ENCODE peak calls at places on chromosomes 1 and 21, in eight cellular contexts. One of them, this sample, is unnamed.

GRCh38 chr1:116493484-116494350 is 77.1 kb downstream of the CD58 start:
- DNase-seq in NCI-H748 treated with DMSO at 0.1 percent for 48 hours: no peak
- DNase-seq in psoas muscle: no peak
- DNase-seq in progenitor cell of endocrine pancreas: no peak
- DNase-seq in ovary: no peak
- DNase-seq in AG04450: no peak
- DNase-seq in HTR-8/SVneo: no peak
- DNase-seq in EH: no peak
- DNase-seq in this sample: peak; percentile 76

GRCh38 chr1:7471836-7472235 is 299.3 kb upstream of the VAMP3 start:
- DNase-seq in NCI-H748 treated with DMSO at 0.1 percent for 48 hours: no peak
- DNase-seq in psoas muscle: no peak
- DNase-seq in progenitor cell of endocrine pancreas: no peak
- DNase-seq in ovary: no peak
- DNase-seq in AG04450: peak; percentile 44
- DNase-seq in HTR-8/SVneo: peak; percentile 24
- DNase-seq in EH: peak; percentile 95
- DNase-seq in this sample: peak; percentile 76

GRCh38 chr1:233607252-233608119 is 6.4 kb upstream of the KCNK1 start:
- DNase-seq in NCI-H748 treated with DMSO at 0.1 percent for 48 hours: no peak
- DNase-seq in psoas muscle: no peak
- DNase-seq in progenitor cell of endocrine pancreas: no peak
- DNase-seq in ovary: no peak
- DNase-seq in AG04450: no peak
- DNase-seq in HTR-8/SVneo: no peak
- DNase-seq in EH: no peak
- DNase-seq in this sample: no peak

GRCh38 chr1:44423706-44424546 is 18.9 kb downstream of the RNF220 start:
- DNase-seq in NCI-H748 treated with DMSO at 0.1 percent for 48 hours: no peak
- DNase-seq in psoas muscle: no peak
- DNase-seq in progenitor cell of endocrine pancreas: no peak
- DNase-seq in ovary: no peak
- DNase-seq in AG04450: peak; percentile 6
- DNase-seq in HTR-8/SVneo: no peak
- DNase-seq in EH: peak; percentile 70
- DNase-seq in this sample: peak; percentile 72

GRCh38 chr1:201710632-201711031 is 118.3 kb upstream of the IPO9 start:
- DNase-seq in NCI-H748 treated with DMSO at 0.1 percent for 48 hours: no peak
- DNase-seq in psoas muscle: no peak
- DNase-seq in progenitor cell of endocrine pancreas: no peak
- DNase-seq in ovary: no peak
- DNase-seq in AG04450: no peak
- DNase-seq in HTR-8/SVneo: no peak
- DNase-seq in EH: no peak
- DNase-seq in this sample: no peak

GRCh38 chr1:232628335-232629214 is 1.4 kb downstream of the SIPA1L2 start:
- DNase-seq in NCI-H748 treated with DMSO at 0.1 percent for 48 hours: peak; percentile 38
- DNase-seq in psoas muscle: no peak
- DNase-seq in progenitor cell of endocrine pancreas: no peak
- DNase-seq in ovary: no peak
- DNase-seq in AG04450: no peak
- DNase-seq in HTR-8/SVneo: no peak
- DNase-seq in EH: peak; percentile 46
- DNase-seq in this sample: no peak

GRCh38 chr1:228194921-228195812 is 12.7 kb upstream of the OBSCN start:
- DNase-seq in NCI-H748 treated with DMSO at 0.1 percent for 48 hours: no peak
- DNase-seq in psoas muscle: no peak
- DNase-seq in progenitor cell of endocrine pancreas: no peak
- DNase-seq in ovary: no peak
- DNase-seq in AG04450: no peak
- DNase-seq in HTR-8/SVneo: no peak
- DNase-seq in EH: no peak
- DNase-seq in this sample: no peak

GRCh38 chr1:211135342-211135950 is 1.5 kb upstream of the KCNH1 start:
- DNase-seq in NCI-H748 treated with DMSO at 0.1 percent for 48 hours: peak; percentile 13
- DNase-seq in psoas muscle: no peak
- DNase-seq in progenitor cell of endocrine pancreas: no peak
- DNase-seq in ovary: no peak
- DNase-seq in AG04450: peak; percentile 32
- DNase-seq in HTR-8/SVneo: peak; percentile 51
- DNase-seq in EH: peak; percentile 70
- DNase-seq in this sample: no peak

GRCh38 chr21:14995695-14996490 is 68.9 kb downstream of the NRIP1 start:
- DNase-seq in NCI-H748 treated with DMSO at 0.1 percent for 48 hours: no peak
- DNase-seq in psoas muscle: no peak
- DNase-seq in progenitor cell of endocrine pancreas: no peak
- DNase-seq in ovary: no peak
- DNase-seq in AG04450: no peak
- DNase-seq in HTR-8/SVneo: no peak
- DNase-seq in EH: peak; percentile 56
- DNase-seq in this sample: no peak

GRCh38 chr1:52552236-52552504 is 722 bp downstream of the TUT4 start:
- DNase-seq in NCI-H748 treated with DMSO at 0.1 percent for 48 hours: peak; percentile 62
- DNase-seq in psoas muscle: peak; percentile 65
- DNase-seq in progenitor cell of endocrine pancreas: peak; percentile 10
- DNase-seq in ovary: peak; percentile 45
- DNase-seq in AG04450: peak; percentile 39
- DNase-seq in HTR-8/SVneo: no peak
- DNase-seq in EH: peak; percentile 55
- DNase-seq in this sample: no peak

GRCh38 chr1:20551945-20552727 is at the start of gene FAM43B:
- DNase-seq in NCI-H748 treated with DMSO at 0.1 percent for 48 hours: no peak
- DNase-seq in psoas muscle: peak; percentile 83
- DNase-seq in progenitor cell of endocrine pancreas: peak; percentile 49
- DNase-seq in ovary: no peak
- DNase-seq in AG04450: no peak
- DNase-seq in HTR-8/SVneo: peak; percentile 81
- DNase-seq in EH: peak; percentile 48
- DNase-seq in this sample: peak; percentile 72

GRCh38 chr1:110200666-110201065 is 9.4 kb upstream of the KCNC4 start:
- DNase-seq in NCI-H748 treated with DMSO at 0.1 percent for 48 hours: no peak
- DNase-seq in psoas muscle: no peak
- DNase-seq in progenitor cell of endocrine pancreas: no peak
- DNase-seq in ovary: no peak
- DNase-seq in AG04450: no peak
- DNase-seq in HTR-8/SVneo: no peak
- DNase-seq in EH: peak; percentile 63
- DNase-seq in this sample: no peak

GRCh38 chr1:152141971-152142584 is 16.9 kb downstream of the RPTN start:
- DNase-seq in NCI-H748 treated with DMSO at 0.1 percent for 48 hours: no peak
- DNase-seq in psoas muscle: no peak
- DNase-seq in progenitor cell of endocrine pancreas: no peak
- DNase-seq in ovary: no peak
- DNase-seq in AG04450: no peak
- DNase-seq in HTR-8/SVneo: peak; percentile 40
- DNase-seq in EH: peak; percentile 73
- DNase-seq in this sample: no peak

GRCh38 chr1:160431571-160431970 is 31.2 kb downstream of the VANGL2 start:
- DNase-seq in NCI-H748 treated with DMSO at 0.1 percent for 48 hours: no peak
- DNase-seq in psoas muscle: no peak
- DNase-seq in progenitor cell of endocrine pancreas: no peak
- DNase-seq in ovary: no peak
- DNase-seq in AG04450: no peak
- DNase-seq in HTR-8/SVneo: no peak
- DNase-seq in EH: no peak
- DNase-seq in this sample: no peak

GRCh38 chr1:56433056-56433577 is 146.2 kb downstream of the PLPP3 start:
- DNase-seq in NCI-H748 treated with DMSO at 0.1 percent for 48 hours: no peak
- DNase-seq in psoas muscle: no peak
- DNase-seq in progenitor cell of endocrine pancreas: no peak
- DNase-seq in ovary: no peak
- DNase-seq in AG04450: no peak
- DNase-seq in HTR-8/SVneo: no peak
- DNase-seq in EH: no peak
- DNase-seq in this sample: no peak

GRCh38 chr21:27371065-27371464 is 404.2 kb upstream of the ADAMTS5 start:
- DNase-seq in NCI-H748 treated with DMSO at 0.1 percent for 48 hours: no peak
- DNase-seq in psoas muscle: no peak
- DNase-seq in progenitor cell of endocrine pancreas: no peak
- DNase-seq in ovary: no peak
- DNase-seq in AG04450: no peak
- DNase-seq in HTR-8/SVneo: no peak
- DNase-seq in EH: no peak
- DNase-seq in this sample: no peak

GRCh38 chr1:46136711-46137110 is 4.3 kb upstream of the PIK3R3 start:
- DNase-seq in NCI-H748 treated with DMSO at 0.1 percent for 48 hours: no peak
- DNase-seq in psoas muscle: no peak
- DNase-seq in progenitor cell of endocrine pancreas: no peak
- DNase-seq in ovary: no peak
- DNase-seq in AG04450: no peak
- DNase-seq in HTR-8/SVneo: no peak
- DNase-seq in EH: no peak
- DNase-seq in this sample: no peak

GRCh38 chr1:113219828-113220227 is 146.8 kb downstream of the LRIG2 start:
- DNase-seq in NCI-H748 treated with DMSO at 0.1 percent for 48 hours: no peak
- DNase-seq in psoas muscle: no peak
- DNase-seq in progenitor cell of endocrine pancreas: no peak
- DNase-seq in ovary: no peak
- DNase-seq in AG04450: no peak
- DNase-seq in HTR-8/SVneo: no peak
- DNase-seq in EH: no peak
- DNase-seq in this sample: no peak

GRCh38 chr1:194289569-194290266 is 1103.3 kb upstream of the B3GALT2 start:
- DNase-seq in NCI-H748 treated with DMSO at 0.1 percent for 48 hours: no peak
- DNase-seq in psoas muscle: no peak
- DNase-seq in progenitor cell of endocrine pancreas: no peak
- DNase-seq in ovary: no peak
- DNase-seq in AG04450: no peak
- DNase-seq in HTR-8/SVneo: no peak
- DNase-seq in EH: no peak
- DNase-seq in this sample: no peak

GRCh38 chr1:177282976-177283375 is 112.2 kb downstream of the BRINP2 start:
- DNase-seq in NCI-H748 treated with DMSO at 0.1 percent for 48 hours: no peak
- DNase-seq in psoas muscle: no peak
- DNase-seq in progenitor cell of endocrine pancreas: no peak
- DNase-seq in ovary: no peak
- DNase-seq in AG04450: no peak
- DNase-seq in HTR-8/SVneo: no peak
- DNase-seq in EH: no peak
- DNase-seq in this sample: no peak

GRCh38 chr1:240692339-240692705 is 80.4 kb upstream of the GREM2 start:
- DNase-seq in NCI-H748 treated with DMSO at 0.1 percent for 48 hours: no peak
- DNase-seq in psoas muscle: no peak
- DNase-seq in progenitor cell of endocrine pancreas: no peak
- DNase-seq in ovary: no peak
- DNase-seq in AG04450: no peak
- DNase-seq in HTR-8/SVneo: no peak
- DNase-seq in EH: no peak
- DNase-seq in this sample: no peak

GRCh38 chr1:209652121-209652742 is at the start of gene LAMB3:
- DNase-seq in NCI-H748 treated with DMSO at 0.1 percent for 48 hours: no peak
- DNase-seq in psoas muscle: no peak
- DNase-seq in progenitor cell of endocrine pancreas: no peak
- DNase-seq in ovary: no peak
- DNase-seq in AG04450: no peak
- DNase-seq in HTR-8/SVneo: no peak
- DNase-seq in EH: no peak
- DNase-seq in this sample: peak; percentile 91

GRCh38 chr1:33612877-33613487 is 140.5 kb downstream of the ZSCAN20 start:
- DNase-seq in NCI-H748 treated with DMSO at 0.1 percent for 48 hours: peak; percentile 27
- DNase-seq in psoas muscle: no peak
- DNase-seq in progenitor cell of endocrine pancreas: peak; percentile 64
- DNase-seq in ovary: peak; percentile 39
- DNase-seq in AG04450: peak; percentile 43
- DNase-seq in HTR-8/SVneo: peak; percentile 67
- DNase-seq in EH: peak; percentile 73
- DNase-seq in this sample: no peak

GRCh38 chr1:156160744-156161181 is 7.4 kb downstream of the SEMA4A start:
- DNase-seq in NCI-H748 treated with DMSO at 0.1 percent for 48 hours: peak; percentile 70
- DNase-seq in psoas muscle: peak; percentile 93
- DNase-seq in progenitor cell of endocrine pancreas: peak; percentile 51
- DNase-seq in ovary: peak; percentile 89
- DNase-seq in AG04450: peak; percentile 42
- DNase-seq in HTR-8/SVneo: peak; percentile 84
- DNase-seq in EH: peak; percentile 83
- DNase-seq in this sample: peak; percentile 85

GRCh38 chr1:107677674-107678073 is 287.3 kb downstream of the VAV3 start:
- DNase-seq in NCI-H748 treated with DMSO at 0.1 percent for 48 hours: no peak
- DNase-seq in psoas muscle: no peak
- DNase-seq in progenitor cell of endocrine pancreas: no peak
- DNase-seq in ovary: no peak
- DNase-seq in AG04450: no peak
- DNase-seq in HTR-8/SVneo: no peak
- DNase-seq in EH: no peak
- DNase-seq in this sample: no peak

GRCh38 chr1:59015708-59016107 is 231.9 kb upstream of the JUN start:
- DNase-seq in NCI-H748 treated with DMSO at 0.1 percent for 48 hours: no peak
- DNase-seq in psoas muscle: no peak
- DNase-seq in progenitor cell of endocrine pancreas: no peak
- DNase-seq in ovary: no peak
- DNase-seq in AG04450: peak; percentile 49
- DNase-seq in HTR-8/SVneo: peak; percentile 45
- DNase-seq in EH: peak; percentile 87
- DNase-seq in this sample: no peak

GRCh38 chr1:156838972-156839371 is 19.9 kb downstream of the INSRR start:
- DNase-seq in NCI-H748 treated with DMSO at 0.1 percent for 48 hours: no peak
- DNase-seq in psoas muscle: no peak
- DNase-seq in progenitor cell of endocrine pancreas: no peak
- DNase-seq in ovary: no peak
- DNase-seq in AG04450: no peak
- DNase-seq in HTR-8/SVneo: peak; percentile 41
- DNase-seq in EH: no peak
- DNase-seq in this sample: no peak

GRCh38 chr1:165897326-165898303 is 70.2 kb downstream of the UCK2 start:
- DNase-seq in NCI-H748 treated with DMSO at 0.1 percent for 48 hours: no peak
- DNase-seq in psoas muscle: no peak
- DNase-seq in progenitor cell of endocrine pancreas: no peak
- DNase-seq in ovary: no peak
- DNase-seq in AG04450: no peak
- DNase-seq in HTR-8/SVneo: no peak
- DNase-seq in EH: peak; percentile 68
- DNase-seq in this sample: no peak

GRCh38 chr1:92900539-92900938 is 60.7 kb downstream of the DIPK1A start:
- DNase-seq in NCI-H748 treated with DMSO at 0.1 percent for 48 hours: no peak
- DNase-seq in psoas muscle: no peak
- DNase-seq in progenitor cell of endocrine pancreas: no peak
- DNase-seq in ovary: no peak
- DNase-seq in AG04450: no peak
- DNase-seq in HTR-8/SVneo: no peak
- DNase-seq in EH: no peak
- DNase-seq in this sample: no peak

GRCh38 chr1:14095001-14095400 is 395.0 kb downstream of the PRDM2 start:
- DNase-seq in NCI-H748 treated with DMSO at 0.1 percent for 48 hours: peak; percentile 64
- DNase-seq in psoas muscle: no peak
- DNase-seq in progenitor cell of endocrine pancreas: no peak
- DNase-seq in ovary: no peak
- DNase-seq in AG04450: no peak
- DNase-seq in HTR-8/SVneo: peak; percentile 11
- DNase-seq in EH: no peak
- DNase-seq in this sample: no peak

GRCh38 chr1:206851611-206852010 is 13.8 kb upstream of the IL20 start:
- DNase-seq in NCI-H748 treated with DMSO at 0.1 percent for 48 hours: no peak
- DNase-seq in psoas muscle: no peak
- DNase-seq in progenitor cell of endocrine pancreas: no peak
- DNase-seq in ovary: no peak
- DNase-seq in AG04450: peak; percentile 20
- DNase-seq in HTR-8/SVneo: no peak
- DNase-seq in EH: peak; percentile 77
- DNase-seq in this sample: no peak

GRCh38 chr1:152398812-152399698 is 15.0 kb downstream of the CRNN start:
- DNase-seq in NCI-H748 treated with DMSO at 0.1 percent for 48 hours: no peak
- DNase-seq in psoas muscle: no peak
- DNase-seq in progenitor cell of endocrine pancreas: no peak
- DNase-seq in ovary: no peak
- DNase-seq in AG04450: no peak
- DNase-seq in HTR-8/SVneo: no peak
- DNase-seq in EH: peak; percentile 23
- DNase-seq in this sample: no peak

GRCh38 chr1:202212787-202213186 is 19.2 kb downstream of the LGR6 start:
- DNase-seq in NCI-H748 treated with DMSO at 0.1 percent for 48 hours: no peak
- DNase-seq in psoas muscle: no peak
- DNase-seq in progenitor cell of endocrine pancreas: no peak
- DNase-seq in ovary: no peak
- DNase-seq in AG04450: no peak
- DNase-seq in HTR-8/SVneo: no peak
- DNase-seq in EH: no peak
- DNase-seq in this sample: no peak

GRCh38 chr1:232532901-232533300 is 97.0 kb downstream of the SIPA1L2 start:
- DNase-seq in NCI-H748 treated with DMSO at 0.1 percent for 48 hours: no peak
- DNase-seq in psoas muscle: no peak
- DNase-seq in progenitor cell of endocrine pancreas: no peak
- DNase-seq in ovary: no peak
- DNase-seq in AG04450: no peak
- DNase-seq in HTR-8/SVneo: no peak
- DNase-seq in EH: no peak
- DNase-seq in this sample: no peak